ENCODE peak calls at places on chromosome 3, in six cellular contexts. O is SW 1271; P is activated effector memory CD4-positive, alpha-beta T cell treated with anti-CD3 and anti-CD28 coated beads, Interleukin-2, amount 50 U/mL, for 16 hours; T is ACHN; Y is fibroblast of mammary gland; M is memory B cell. C is an unnamed sample.

GRCh38 chr3:35936571-35936970 is 297.2 kb downstream of the ARPP21 start:
- DNase-seq in O (no peak), T (no peak), P (no peak), M (no peak), Y (peak; percentile 66), C (no peak)

GRCh38 chr3:191136347-191136746 is 62.7 kb upstream of the OSTN start:
- DNase-seq in P (no peak), O (peak; percentile 31), M (peak; percentile 26), Y (peak; percentile 44), T (peak; percentile 24), C (no peak)

GRCh38 chr3:49872801-49873281 is 3.1 kb upstream of the CAMKV start:
- DNase-seq in O (no peak), P (peak; percentile 69), M (peak; percentile 32), T (no peak), Y (no peak), C (no peak)

GRCh38 chr3:123076496-123077418 is 9.9 kb downstream of the PDIA5 start:
- DNase-seq in P (no peak), T (no peak), M (no peak), Y (no peak), O (no peak), C (no peak)

GRCh38 chr3:20064387-20064786 is 24.1 kb downstream of the KAT2B start:
- DNase-seq in M (no peak), Y (no peak), P (no peak), O (no peak), T (no peak), C (no peak)

GRCh38 chr3:29454326-29454725 is 173.5 kb downstream of the RBMS3 start:
- DNase-seq in Y (no peak), M (no peak), P (no peak), O (no peak), T (no peak), C (no peak)

GRCh38 chr3:38834717-38835116 is 18.7 kb upstream of the SCN10A start:
- DNase-seq in M (no peak), Y (no peak), P (no peak), T (no peak), O (no peak), C (no peak)

GRCh38 chr3:41370307-41370706 is 171.0 kb downstream of the CTNNB1 start:
- DNase-seq in M (no peak), P (no peak), O (no peak), T (no peak), Y (no peak), C (no peak)

GRCh38 chr3:11603628-11604027 is 40.1 kb downstream of the VGLL4 start:
- DNase-seq in M (no peak), P (no peak), T (no peak), O (peak; percentile 45), Y (peak; percentile 86), C (no peak)

GRCh38 chr3:134761213-134761612 is 33.8 kb upstream of the EPHB1 start:
- DNase-seq in T (no peak), Y (no peak), M (no peak), P (no peak), O (no peak), C (no peak)

GRCh38 chr3:88195951-88196434 is 46.2 kb downstream of the C3orf38 start:
- DNase-seq in M (no peak), T (no peak), O (no peak), P (no peak), Y (peak; percentile 56), C (no peak)

GRCh38 chr3:72888546-72889309 is 882 bp downstream of the GXYLT2 start:
- DNase-seq in M (no peak), Y (peak; percentile 26), T (peak; percentile 1), O (peak; percentile 8), P (no peak), C (no peak)

GRCh38 chr3:43727930-43728329 is 37.2 kb downstream of the ABHD5 start:
- DNase-seq in P (no peak), T (no peak), M (no peak), O (no peak), Y (peak; percentile 82), C (no peak)

GRCh38 chr3:139434764-139435291 is 41.5 kb downstream of the RBP2 start:
- DNase-seq in M (no peak), P (no peak), Y (peak; percentile 64), O (peak; percentile 9), T (no peak), C (no peak)

GRCh38 chr3:15309662-15310335 is 22.6 kb downstream of the SH3BP5 start:
- DNase-seq in T (no peak), Y (peak; percentile 48), M (no peak), O (no peak), P (peak; percentile 69), C (no peak)

GRCh38 chr3:171846594-171846993 is 3.4 kb downstream of the TMEM212 start:
- DNase-seq in T (no peak), M (no peak), P (no peak), O (no peak), Y (peak; percentile 57), C (no peak)

GRCh38 chr3:86985427-86985826 is 5.5 kb downstream of the VGLL3 start:
- DNase-seq in O (no peak), Y (no peak), M (no peak), T (no peak), P (no peak), C (no peak)

GRCh38 chr3:119349353-119349752 is 55.2 kb downstream of the ARHGAP31 start:
- DNase-seq in Y (no peak), O (no peak), P (no peak), M (no peak), T (no peak), C (no peak)

GRCh38 chr3:10757021-10757820 is 58.8 kb upstream of the SLC6A11 start:
- DNase-seq in M (no peak), T (no peak), P (no peak), Y (peak; percentile 6), O (peak; percentile 21), C (no peak)

GRCh38 chr3:167854846-167855245 is 119.3 kb downstream of the SERPINI1 start:
- DNase-seq in M (no peak), P (no peak), Y (no peak), T (no peak), O (no peak), C (no peak)

GRCh38 chr3:174986685-174987084 is 127.6 kb downstream of the NAALADL2 start:
- DNase-seq in P (no peak), O (no peak), M (no peak), T (no peak), Y (peak; percentile 42), C (no peak)

GRCh38 chr3:7874116-7874515 is 627.5 kb upstream of the LMCD1 start:
- DNase-seq in O (no peak), T (no peak), P (no peak), Y (no peak), M (no peak), C (no peak)

GRCh38 chr3:18443670-18444596 is 18.8 kb upstream of the SATB1 start:
- DNase-seq in O (no peak), T (no peak), M (no peak), P (peak; percentile 68), Y (no peak), C (no peak)

GRCh38 chr3:13932578-13933295 is 52.9 kb upstream of the WNT7A start:
- DNase-seq in M (no peak), T (no peak), Y (no peak), P (no peak), O (no peak), C (no peak)

GRCh38 chr3:57031622-57032541 is 28.6 kb upstream of the SPATA12 start:
- DNase-seq in T (no peak), Y (no peak), O (no peak), P (no peak), M (no peak), C (no peak)

C was measured in T1000.